ENCODE peak calls at places on chromosomes 1 and 21, in four cellular contexts. W is fibroblast of lung, G is neuronal stem cell, S is breast epithelium. R is an unnamed sample. For H3K27me3, the result is how much of the 10 kb centered on the place peaks cover.

GRCh38 chr1:115529216-115529897 is 112.4 kb upstream of the VANGL1 start:
- DNase-seq in W (no peak), G (no peak), S (no peak), R (no peak)

GRCh38 chr1:8420318-8420717 is 102.4 kb downstream of the SLC45A1 start:
- DNase-seq in W (no peak), G (no peak), S (no peak), R (no peak)

GRCh38 chr1:229408458-229409037 is 25.3 kb downstream of the ACTA1 start:
- DNase-seq in W (no peak), G (no peak), S (no peak), R (no peak)

GRCh38 chr1:2110738-2111673 is 60.8 kb downstream of the PRKCZ start:
- DNase-seq in W (no peak), G (no peak), S (no peak), R (no peak)

GRCh38 chr1:117803318-117803717 is 126.1 kb downstream of the GDAP2 start:
- DNase-seq in W (peak), G (no peak), S (no peak), R (no peak)

GRCh38 chr1:53316742-53317650 is 10.9 kb downstream of the LRP8 start:
- DNase-seq in W (no peak), G (no peak), S (no peak), R (no peak)

GRCh38 chr1:152050886-152051764 is 14.3 kb upstream of the S100A11 start:
- DNase-seq in W (no peak), G (no peak), S (no peak), R (no peak)

GRCh38 chr21:33238565-33239255 is 9.0 kb downstream of the IFNAR2 start:
- DNase-seq in W (no peak), G (no peak), S (no peak), R (no peak)

GRCh38 chr1:180842890-180843289 is 69.8 kb upstream of the KIAA1614 start:
- DNase-seq in W (peak), G (no peak), S (no peak), R (no peak)

GRCh38 chr1:83028467-83028866 is 970.5 kb downstream of the TTLL7 start:
- DNase-seq in W (no peak), G (no peak), S (no peak), R (no peak)

GRCh38 chr1:19009882-19010321 is 53.4 kb upstream of the IFFO2 start:
- DNase-seq in W (peak), G (peak), S (peak), R (no peak)

GRCh38 chr21:45306453-45306831 is 18.7 kb upstream of the POFUT2 start:
- DNase-seq in W (no peak), G (no peak), S (no peak), R (no peak)

GRCh38 chr1:239823852-239824251 is 267.8 kb upstream of the FMN2 start:
- DNase-seq in W (no peak), G (no peak), S (no peak), R (no peak)

GRCh38 chr21:43340491-43341348 is 86.2 kb downstream of the SIK1 start:
- DNase-seq in W (peak), G (no peak), S (no peak), R (no peak)

GRCh38 chr1:22255341-22256212 is 112.7 kb upstream of the WNT4 start:
- DNase-seq in W (no peak), G (no peak), S (no peak), R (no peak)

GRCh38 chr1:22259581-22260282 is 116.8 kb upstream of the WNT4 start:
- DNase-seq in W (peak), G (no peak), S (no peak), R (no peak)

GRCh38 chr1:22258696-22259095 is 115.8 kb upstream of the WNT4 start:
- DNase-seq in W (no peak), G (no peak), S (no peak), R (no peak)

GRCh38 chr1:22256213-22256512 is 113.3 kb upstream of the WNT4 start:
- DNase-seq in W (no peak), G (no peak), S (no peak), R (no peak)

DNA sequence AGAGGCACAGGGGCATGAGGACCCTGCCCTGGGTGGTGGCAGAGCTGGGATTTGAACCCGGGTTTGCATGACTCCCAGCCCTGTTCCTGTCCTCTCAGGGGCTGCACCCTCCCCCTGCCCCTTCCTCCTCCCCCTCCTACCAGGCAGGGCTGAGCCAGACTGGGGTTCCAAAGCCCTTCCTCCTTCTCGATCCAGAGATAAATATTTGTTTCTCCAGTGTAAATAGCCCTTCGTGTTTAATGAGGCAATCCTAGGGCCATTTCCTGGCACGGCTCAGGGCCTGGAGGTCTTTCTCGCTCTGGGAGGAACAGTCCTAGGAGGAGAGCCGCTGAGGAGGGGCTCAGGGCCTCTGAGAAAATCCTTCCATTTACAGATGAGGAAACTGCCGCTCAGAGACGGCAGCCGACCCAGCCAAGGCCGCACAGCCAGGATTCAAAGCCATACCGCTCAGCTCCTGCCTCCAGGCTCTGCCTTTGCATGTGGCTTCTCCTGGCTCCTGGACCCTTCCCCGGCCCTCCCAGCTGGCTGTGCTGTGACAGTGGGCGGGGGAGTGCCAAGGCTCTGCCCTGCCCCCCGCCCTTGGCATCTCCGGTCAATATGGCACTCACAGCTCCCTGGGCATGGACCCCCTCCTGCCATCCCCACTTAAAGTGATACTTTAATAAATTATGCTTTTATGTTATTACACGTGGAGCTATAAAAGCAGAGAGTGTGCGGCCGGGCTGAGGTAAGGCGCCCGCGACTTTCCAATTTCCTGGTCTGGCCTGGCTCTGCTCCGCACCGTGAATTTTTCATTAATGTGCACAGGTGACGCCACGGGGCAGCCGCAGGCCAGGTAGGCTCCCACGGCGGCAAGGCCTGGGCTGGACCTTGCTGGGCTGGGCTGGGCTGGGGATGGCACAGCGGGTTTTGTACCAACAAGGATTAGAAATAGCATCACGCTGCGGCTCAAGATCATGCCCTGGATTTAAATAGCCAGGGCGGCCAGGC is 114.7 kb upstream of the WNT4 start:
- DNase-seq in W (peak), G (no peak), S (peak), R (no peak)
- H3K27me3 ChIP-seq in W (under half), G (half or more), S (under half), R (under half)

GRCh38 chr1:47232187-47232874 is at the start of gene TAL1:
- DNase-seq in W (no peak), G (no peak), S (no peak), R (no peak)

GRCh38 chr1:47229884-47230691 is 1.9 kb downstream of the TAL1 start:
- DNase-seq in W (peak), G (no peak), S (no peak), R (no peak)

GRCh38 chr1:47230692-47231313 is 1.2 kb downstream of the TAL1 start:
- DNase-seq in W (no peak), G (no peak), S (no peak), R (no peak)

GRCh38 chr1:47233165-47233564 is 1.1 kb upstream of the TAL1 start:
- DNase-seq in W (no peak), G (no peak), S (no peak), R (no peak)

GRCh38 chr1:47231314-47232186 is 475 bp downstream of the TAL1 start:
- DNase-seq in W (peak), G (no peak), S (no peak), R (no peak)
- H3K27me3 ChIP-seq in W (half or more), G (half or more), S (half or more), R (half or more)

GRCh38 chr1:201318504-201319340 is 35.4 kb downstream of the PKP1 start:
- DNase-seq in W (no peak), G (no peak), S (no peak), R (no peak)

GRCh38 chr1:201320168-201320842 is 37.0 kb downstream of the PKP1 start:
- DNase-seq in W (no peak), G (no peak), S (no peak), R (no peak)

GRCh38 chr1:201319631-201320030 is 36.3 kb downstream of the PKP1 start:
- DNase-seq in W (no peak), G (no peak), S (no peak), R (no peak)

GRCh38 chr1:201316556-201316955 is 33.2 kb downstream of the PKP1 start:
- DNase-seq in W (no peak), G (no peak), S (no peak), R (no peak)

GRCh38 chr1:201317551-201317950 is 34.2 kb downstream of the PKP1 start:
- DNase-seq in W (no peak), G (no peak), S (no peak), R (no peak)
- H3K27me3 ChIP-seq in W (under half), G (under half), S (under half), R (under half)

GRCh38 chr1:3351300-3352083 is 103.0 kb upstream of the ARHGEF16 start:
- DNase-seq in W (no peak), G (peak), S (no peak), R (no peak)
- H3K27me3 ChIP-seq in W (under half), G (half or more), S (half or more), R (under half)

GRCh38 chr1:179745131-179745611 is 2.1 kb downstream of the FAM163A start:
- DNase-seq in W (no peak), G (no peak), S (no peak), R (no peak)

GRCh38 chr1:179745743-179746142 is 2.7 kb downstream of the FAM163A start:
- DNase-seq in W (no peak), G (no peak), S (no peak), R (no peak)

GRCh38 chr1:179750630-179751029 is 7.5 kb downstream of the FAM163A start:
- DNase-seq in W (no peak), G (no peak), S (no peak), R (no peak)

GRCh38 chr1:179748772-179749171 is 5.7 kb downstream of the FAM163A start:
- DNase-seq in W (no peak), G (no peak), S (no peak), R (no peak)

GRCh38 chr1:179747611-179748010 is 4.5 kb downstream of the FAM163A start:
- DNase-seq in W (no peak), G (no peak), S (no peak), R (no peak)
- H3K27me3 ChIP-seq in W (under half), G (half or more), S (under half), R (under half)

GRCh38 chr1:158177705-158178450 is 2.8 kb upstream of the CD1D start:
- DNase-seq in W (peak), G (peak), S (peak), R (no peak)
- H3K27me3 ChIP-seq in W (under half), G (half or more), S (under half), R (under half)

GRCh38 chr1:101055623-101056022 is 30.0 kb upstream of the DPH5 start:
- DNase-seq in W (no peak), G (no peak), S (no peak), R (no peak)
- H3K27me3 ChIP-seq in W (under half), G (under half), S (under half), R (under half)

R was measured in effector memory CD4-positive, alpha-beta T cell.